ENCODE peak calls at places on chromosomes 2 and 18, in six cellular contexts. V, Z, U, A, N and X are unnamed samples.
A peak's percentile ranks its signal among the peaks of the same experiment; 100 is the strongest.

GRCh38 chr2:106956416-106956815 is 70.4 kb upstream of the ST6GAL2 start:
- DNase-seq in V (no peak), Z (no peak), U (no peak), A (no peak), N (no peak), X (no peak)

GRCh38 chr2:198371902-198372611 is 567.7 kb downstream of the PLCL1 start:
- DNase-seq in V (no peak), Z (no peak), U (no peak), A (no peak), N (no peak), X (peak; percentile 5)

GRCh38 chr2:124983595-124983994 is 958.5 kb downstream of the CNTNAP5 start:
- DNase-seq in V (no peak), Z (no peak), U (no peak), A (no peak), N (no peak), X (peak; percentile 3)

GRCh38 chr18:40987581-40987980 is 967.5 kb upstream of the PIK3C3 start:
- DNase-seq in V (no peak), Z (no peak), U (no peak), A (no peak), N (no peak), X (no peak)

GRCh38 chr18:79525556-79526467 is 130.1 kb downstream of the NFATC1 start:
- DNase-seq in V (no peak), Z (peak; percentile 12), U (peak; percentile 36), A (peak; percentile 82), N (no peak), X (no peak)

GRCh38 chr2:196925445-196925767 is 1.1 kb downstream of the PGAP1 start:
- DNase-seq in V (no peak), Z (no peak), U (peak; percentile 57), A (no peak), N (no peak), X (no peak)

GRCh38 chr2:72276356-72276755 is 128.7 kb upstream of the CYP26B1 start:
- DNase-seq in V (no peak), Z (no peak), U (no peak), A (no peak), N (no peak), X (no peak)

GRCh38 chr2:200809506-200810251 is 2.0 kb upstream of the BZW1 start:
- DNase-seq in V (no peak), Z (no peak), U (no peak), A (no peak), N (no peak), X (no peak)

GRCh38 chr2:152623076-152623740 is 94.1 kb downstream of the PRPF40A start:
- DNase-seq in V (no peak), Z (no peak), U (no peak), A (no peak), N (no peak), X (no peak)

GRCh38 chr18:37572736-37573135 is 7.1 kb upstream of the CELF4 start:
- DNase-seq in V (no peak), Z (no peak), U (no peak), A (no peak), N (no peak), X (no peak)

GRCh38 chr18:77106331-77106730 is 26.3 kb downstream of the MBP start:
- DNase-seq in V (no peak), Z (no peak), U (no peak), A (no peak), N (no peak), X (no peak)
- TF ChIP-seq POLR2A in V (no peak), Z (no peak), U (no peak), A (no peak), N (no peak), X (no peak)

DNA sequence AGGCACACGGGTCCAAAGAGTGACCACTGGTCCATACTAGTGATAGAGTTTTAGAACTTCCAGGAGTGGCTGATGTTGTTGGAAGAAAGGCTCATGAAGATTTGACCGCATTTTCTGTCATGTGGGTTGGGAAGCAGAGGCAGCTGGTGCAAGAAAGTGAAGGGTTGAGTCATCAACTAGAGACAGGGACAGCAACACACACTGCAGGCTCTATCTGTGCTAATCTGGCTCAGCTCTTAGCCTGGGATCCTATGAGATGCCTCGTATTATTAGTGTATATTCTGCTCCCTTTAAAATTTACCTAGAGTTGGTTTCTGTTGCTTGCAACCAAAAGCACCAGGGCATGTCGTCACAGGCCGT is 2.5 kb upstream of the SH3RF3 start:
- DNase-seq in V (no peak), Z (no peak), U (no peak), A (no peak), N (no peak), X (peak; percentile 79)
- TF ChIP-seq POLR2A in V (no peak), Z (no peak), U (no peak), A (no peak), N (no peak), X (no peak)

DNA sequence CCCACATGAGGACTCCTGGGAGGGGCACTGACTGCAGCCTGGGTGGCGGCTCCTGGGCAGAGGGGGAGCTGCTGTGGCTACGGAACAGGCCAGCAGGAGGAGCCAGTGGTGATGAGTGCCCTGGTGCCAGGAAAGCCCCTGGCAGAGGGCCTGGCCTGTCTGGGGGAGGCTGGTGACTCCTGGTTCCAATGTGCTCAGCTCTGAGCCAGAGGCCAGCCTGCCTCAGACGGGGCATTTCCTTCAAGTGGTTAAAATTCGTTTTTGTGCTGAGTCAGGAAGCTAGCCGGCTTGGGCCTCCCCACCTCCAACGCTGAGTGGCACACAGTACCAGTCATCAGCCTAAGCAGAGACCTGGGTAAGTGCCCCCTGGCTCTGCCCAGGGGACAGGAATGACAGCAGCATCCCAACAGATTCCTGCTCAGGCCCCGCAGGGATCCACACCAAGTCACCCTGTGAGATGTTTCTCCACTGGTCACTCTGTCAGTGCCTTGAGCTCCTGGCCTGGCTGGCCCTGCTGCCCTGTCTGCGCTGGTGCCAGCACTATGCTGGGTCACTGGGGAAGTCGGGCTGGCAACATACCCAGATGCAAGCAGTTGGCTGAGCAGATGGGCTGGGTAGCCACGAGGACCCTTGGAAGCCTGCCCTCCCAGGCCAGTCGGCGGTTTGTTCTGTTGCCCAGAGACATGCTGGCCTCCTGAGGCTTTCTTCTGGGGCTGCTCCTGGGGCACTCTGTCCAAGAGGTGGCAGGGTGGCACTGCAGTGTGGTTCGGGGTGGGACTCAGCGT is 7.1 kb upstream of the KLF11 start:
- DNase-seq in V (no peak), Z (peak; percentile 70), U (peak; percentile 80), A (no peak), N (peak; percentile 87), X (peak; percentile 97)
- TF ChIP-seq POLR2A in V (no peak), Z (no peak), U (no peak), A (no peak), N (no peak), X (no peak)

GRCh38 chr2:61065706-61066688 is at the start of gene SANBR:
- DNase-seq in V (peak; percentile 38), Z (peak; percentile 63), U (peak; percentile 87), A (peak; percentile 90), N (peak; percentile 85), X (peak; percentile 87)
- TF ChIP-seq POLR2A in V (no peak), Z (peak; percentile 16), U (peak; percentile 68), A (peak; percentile 76), N (peak; percentile 42), X (peak; percentile 87)

DNA sequence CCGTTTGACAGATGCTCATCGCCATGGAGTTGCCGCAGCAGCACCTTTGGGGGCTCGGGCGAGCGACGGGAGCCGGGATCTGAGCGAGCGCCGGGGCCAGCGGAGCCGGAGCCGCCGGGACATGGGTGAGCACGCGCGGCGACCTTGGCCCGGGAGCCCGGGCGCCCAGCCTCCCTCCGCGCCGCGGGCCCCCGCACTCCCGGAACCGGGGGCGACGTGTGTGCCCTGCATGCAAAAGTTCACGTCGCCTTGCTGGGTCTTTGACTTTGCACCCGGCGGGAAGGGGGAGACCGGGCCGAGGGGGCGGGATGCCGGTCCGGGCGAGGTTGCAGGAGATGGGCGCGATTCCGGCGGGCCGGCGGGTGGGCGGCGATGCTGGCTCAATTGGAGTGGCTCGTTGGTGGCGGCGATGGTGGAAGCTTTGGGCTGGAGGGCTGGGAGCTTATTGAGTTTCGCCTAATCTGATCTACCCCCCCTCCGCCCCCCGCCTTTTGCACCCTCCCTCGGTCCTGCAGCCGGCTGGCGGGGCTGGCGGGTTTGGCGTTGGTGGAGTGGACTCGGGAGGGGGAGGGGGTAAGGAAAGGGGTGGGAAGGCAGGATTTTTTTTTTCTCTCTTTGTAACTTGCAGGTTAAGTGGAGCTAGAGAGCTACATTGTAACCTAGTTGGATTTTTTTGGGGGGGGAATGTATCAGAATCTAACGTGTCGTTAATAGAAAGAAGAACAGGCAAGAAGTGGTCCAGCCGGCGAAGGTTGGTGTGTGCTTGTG is at the start of gene SETBP1:
- DNase-seq in V (peak; percentile 19), Z (peak; percentile 87), U (peak; percentile 66), A (peak; percentile 66), N (peak; percentile 79), X (no peak)
- TF ChIP-seq POLR2A in V (no peak), Z (no peak), U (no peak), A (peak; percentile 11), N (peak; percentile 22), X (no peak)

GRCh38 chr2:42169100-42169868 is at the start of gene EML4:
- DNase-seq in V (peak; percentile 53), Z (peak; percentile 89), U (peak; percentile 84), A (peak; percentile 92), N (peak; percentile 96), X (peak; percentile 58)
- TF ChIP-seq POLR2A in V (no peak), Z (peak; percentile 77), U (peak; percentile 80), A (peak; percentile 67), N (peak; percentile 86), X (peak; percentile 88)

GRCh38 chr2:130187268-130187667 is 5.2 kb downstream of the MZT2B start:
- DNase-seq in V (no peak), Z (no peak), U (no peak), A (no peak), N (no peak), X (no peak)

GRCh38 chr2:130186391-130186790 is 4.3 kb downstream of the MZT2B start:
- DNase-seq in V (no peak), Z (no peak), U (no peak), A (no peak), N (no peak), X (no peak)

GRCh38 chr2:130185436-130185835 is 3.4 kb downstream of the MZT2B start:
- DNase-seq in V (no peak), Z (no peak), U (no peak), A (no peak), N (no peak), X (no peak)

GRCh38 chr2:130185896-130186295 is 3.8 kb downstream of the MZT2B start:
- DNase-seq in V (no peak), Z (no peak), U (no peak), A (no peak), N (no peak), X (no peak)

DNA sequence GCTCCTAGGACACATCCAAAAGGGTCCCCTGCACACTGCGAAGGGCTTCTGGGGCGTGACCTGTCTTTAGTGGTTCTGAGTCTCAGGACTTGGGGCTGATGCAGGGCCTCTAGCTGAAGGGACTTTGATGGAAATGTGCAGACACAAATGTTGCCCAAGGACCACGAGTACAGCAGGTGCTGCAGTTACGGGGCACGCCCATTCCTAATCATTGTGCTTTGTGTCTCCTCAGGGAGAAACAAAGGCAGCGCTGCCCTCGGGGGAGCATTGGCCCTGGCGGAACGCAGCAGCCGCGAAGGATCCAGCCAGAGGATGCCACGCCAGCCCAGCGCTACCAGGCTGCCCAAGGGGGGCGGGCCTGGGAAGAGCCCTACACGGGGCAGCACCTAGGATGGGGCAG is 8.0 kb downstream of the TUBA3E start:
- DNase-seq in V (no peak), Z (no peak), U (no peak), A (no peak), N (no peak), X (no peak)
- TF ChIP-seq POLR2A in V (no peak), Z (no peak), U (no peak), A (no peak), N (no peak), X (no peak)